ENCODE peak calls at places on chromosomes 7 and 10, in four cellular contexts. Z, W, N and L are unnamed samples.

GRCh38 chr10:11605807-11606408 is 5.5 kb downstream of the USP6NL start:
- DNase-seq in N (no peak), Z (no peak), W (no peak), L (no peak)

GRCh38 chr7:40447345-40447744 is 312.5 kb downstream of the SUGCT start:
- DNase-seq in W (no peak), N (no peak), Z (no peak), L (no peak)

GRCh38 chr10:790821-791551 is 101.5 kb upstream of the DIP2C start:
- DNase-seq in Z (no peak), N (no peak), W (no peak), L (no peak)

GRCh38 chr7:144386741-144387140 is 16.8 kb downstream of the NOBOX start:
- DNase-seq in W (no peak), N (peak), Z (no peak), L (no peak)

GRCh38 chr7:53504914-53505313 is 469.5 kb downstream of the POM121L12 start:
- DNase-seq in Z (no peak), N (no peak), W (no peak), L (no peak)

GRCh38 chr10:71887767-71888166 is 36.7 kb upstream of the PSAP start:
- DNase-seq in Z (no peak), W (no peak), N (no peak), L (no peak)

GRCh38 chr7:37833107-37833817 is 15.1 kb upstream of the NME8 start:
- DNase-seq in N (peak), Z (peak), W (no peak), L (peak)

GRCh38 chr10:80204801-80205477 is 398 bp downstream of the ANXA11 start:
- DNase-seq in N (no peak), W (peak), Z (no peak), L (no peak)

GRCh38 chr7:155344270-155344617 is 46.6 kb downstream of the INSIG1 start:
- DNase-seq in Z (no peak), W (no peak), N (no peak), L (no peak)

GRCh38 chr7:16271990-16272665 is 149.2 kb downstream of the CRPPA start:
- DNase-seq in W (no peak), N (no peak), Z (no peak), L (no peak)

GRCh38 chr10:60865198-60865783 is 78.7 kb downstream of the RHOBTB1 start:
- DNase-seq in W (no peak), N (no peak), Z (no peak), L (no peak)

GRCh38 chr10:52028518-52028858 is 285.6 kb upstream of the DKK1 start:
- DNase-seq in N (no peak), Z (no peak), W (no peak), L (no peak)

GRCh38 chr7:29464693-29465092 is 98.9 kb upstream of the PRR15 start:
- DNase-seq in Z (no peak), N (no peak), W (no peak), L (no peak)

GRCh38 chr10:13115832-13116793 is 16.1 kb downstream of the OPTN start:
- DNase-seq in N (no peak), W (no peak), Z (no peak), L (no peak)

GRCh38 chr7:159030490-159031134 is 114.1 kb downstream of the VIPR2 start:
- DNase-seq in N (no peak), W (no peak), Z (peak), L (peak)

GRCh38 chr7:66331883-66332282 is 126.7 kb downstream of the TPST1 start:
- DNase-seq in N (no peak), W (no peak), Z (no peak), L (no peak)

GRCh38 chr7:113366122-113366521 is 247.8 kb upstream of the SMIM30 start:
- DNase-seq in N (no peak), W (no peak), Z (no peak), L (no peak)

GRCh38 chr7:4607321-4607729 is 74.8 kb upstream of the FOXK1 start:
- DNase-seq in Z (no peak), W (no peak), N (no peak), L (no peak)

GRCh38 chr10:87594864-87595263 is 64.8 kb upstream of the PAPSS2 start:
- DNase-seq in N (no peak), Z (no peak), W (no peak), L (no peak)

GRCh38 chr7:25098096-25099046 is 26.7 kb downstream of the CYCS start:
- DNase-seq in N (peak), Z (no peak), W (peak), L (peak)

GRCh38 chr7:70710011-70710480 is 421.9 kb upstream of the GALNT17 start:
- DNase-seq in W (no peak), Z (peak), N (no peak), L (no peak)

GRCh38 chr10:100653957-100654834 is 91.2 kb upstream of the PAX2 start:
- DNase-seq in W (no peak), N (no peak), Z (no peak), L (no peak)

GRCh38 chr10:29646238-29646902 is 11.6 kb upstream of the SVIL start:
- DNase-seq in N (peak), W (no peak), Z (no peak), L (no peak)

GRCh38 chr10:125146791-125147604 is 13.4 kb downstream of the CTBP2 start:
- DNase-seq in W (no peak), N (peak), Z (peak), L (no peak)

GRCh38 chr10:32377458-32378370 is 30.8 kb upstream of the EPC1 start:
- DNase-seq in W (no peak), N (no peak), Z (no peak), L (no peak)

GRCh38 chr7:27929127-27929526 is 189.2 kb downstream of the TAX1BP1 start:
- DNase-seq in N (no peak), Z (no peak), W (no peak), L (no peak)

GRCh38 chr10:69489506-69490090 is 38.3 kb downstream of the TSPAN15 start:
- DNase-seq in W (no peak), N (no peak), Z (no peak), L (no peak)

GRCh38 chr10:11176746-11177145 is 159.1 kb downstream of the CELF2 start:
- DNase-seq in W (no peak), Z (no peak), N (no peak), L (no peak)

GRCh38 chr7:64636386-64636785 is 29.5 kb upstream of the ZNF107 start:
- DNase-seq in W (no peak), N (no peak), Z (no peak), L (no peak)

GRCh38 chr7:68425377-68425776 is 1172.9 kb upstream of the AUTS2 start:
- DNase-seq in N (no peak), W (no peak), Z (no peak), L (no peak)

GRCh38 chr7:118029881-118030422 is 154.0 kb upstream of the LSM8 start:
- DNase-seq in W (no peak), Z (no peak), N (no peak), L (no peak)

GRCh38 chr10:22491480-22491879 is 146.2 kb downstream of the SPAG6 start:
- DNase-seq in Z (no peak), N (no peak), W (no peak), L (no peak)

GRCh38 chr10:91162050-91162494 is 58.4 kb upstream of the PCGF5 start:
- DNase-seq in N (no peak), Z (no peak), W (no peak), L (no peak)

GRCh38 chr7:134785842-134786241 is 6.4 kb downstream of the CALD1 start:
- DNase-seq in W (no peak), N (no peak), Z (no peak), L (no peak)